ENCODE peak calls at places on chromosomes 4 and X, in four cellular contexts. B is uterus, J is GM23338, F is mammary epithelial cell. U is an unnamed sample.

GRCh38 chr4:16757080-16757521 is 141.3 kb downstream of the LDB2 start:
- DNase-seq in B (no peak), J (no peak), F (no peak), U (no peak)

GRCh38 chrX:24485323-24485722 is 20.2 kb downstream of the PDK3 start:
- DNase-seq in B (no peak), J (no peak), F (no peak), U (no peak)

GRCh38 chr4:7595883-7596535 is 161.3 kb upstream of the PSAPL1 start:
- DNase-seq in B (no peak), J (no peak), F (no peak), U (no peak)

GRCh38 chrX:14872355-14872754 is 514 bp downstream of the FANCB start:
- DNase-seq in B (no peak), J (peak), F (no peak), U (no peak)

GRCh38 chr4:159101983-159102622 is 776 bp upstream of the RAPGEF2 start:
- DNase-seq in B (no peak), J (peak), F (no peak), U (no peak)

GRCh38 chr4:156898373-156899117 is 73.1 kb downstream of the PDGFC start:
- DNase-seq in B (no peak), J (no peak), F (no peak), U (no peak)

GRCh38 chr4:48906283-48907173 is at the start of gene OCIAD2:
- DNase-seq in B (peak), J (peak), F (peak), U (peak)

GRCh38 chr4:64158648-64159326 is 250.5 kb downstream of the TECRL start:
- DNase-seq in B (no peak), J (peak), F (peak), U (peak)

GRCh38 chrX:146154191-146154590 is 336.6 kb downstream of the SLITRK2 start:
- DNase-seq in B (no peak), J (no peak), F (no peak), U (no peak)

GRCh38 chr4:53781614-53782467 is 190.6 kb upstream of the LNX1 start:
- DNase-seq in B (no peak), J (no peak), F (no peak), U (no peak)

GRCh38 chrX:134670241-134670811 is 12.1 kb upstream of the PLAC1 start:
- DNase-seq in B (no peak), J (peak), F (peak), U (peak)

GRCh38 chr4:84681488-84682274 is 98.8 kb downstream of the CDS1 start:
- DNase-seq in B (no peak), J (no peak), F (peak), U (peak)

GRCh38 chr4:158915683-158916241 is 146.9 kb downstream of the FNIP2 start:
- DNase-seq in B (no peak), J (no peak), F (no peak), U (no peak)

GRCh38 chr4:41981456-41981855 is at the start of gene DCAF4L1:
- DNase-seq in B (no peak), J (no peak), F (no peak), U (no peak)

GRCh38 chrX:47817897-47818296 is 18.8 kb upstream of the ZNF81 start:
- DNase-seq in B (no peak), J (no peak), F (no peak), U (no peak)

GRCh38 chr4:2940267-2941137 is 22.7 kb downstream of the NOP14 start:
- DNase-seq in B (no peak), J (no peak), F (no peak), U (no peak)

GRCh38 chr4:1991087-1991486 is 17.7 kb downstream of the NELFA start:
- DNase-seq in B (no peak), J (no peak), F (no peak), U (no peak)

GRCh38 chr4:157040380-157040779 is 35.6 kb upstream of the GLRB start:
- DNase-seq in B (no peak), J (no peak), F (no peak), U (no peak)

GRCh38 chrX:65643786-65644111 is 23.7 kb upstream of the MSN start:
- DNase-seq in B (no peak), J (no peak), F (peak), U (no peak)

GRCh38 chr4:70187216-70187615 is 8.3 kb upstream of the ODAM start:
- DNase-seq in B (no peak), J (no peak), F (no peak), U (no peak)

GRCh38 chr4:94939791-94940530 is 182.2 kb downstream of the BMPR1B start:
- DNase-seq in B (no peak), J (peak), F (no peak), U (peak)

GRCh38 chr4:6019316-6020263 is 1.4 kb upstream of the C4orf50 start:
- DNase-seq in B (peak), J (peak), F (no peak), U (peak)

GRCh38 chr4:8558080-8558960 is 21.9 kb upstream of the GPR78 start:
- DNase-seq in B (no peak), J (no peak), F (no peak), U (no peak)

GRCh38 chrX:120660638-120661037 is 30.8 kb upstream of the C1GALT1C1 start:
- DNase-seq in B (no peak), J (no peak), F (peak), U (no peak)

GRCh38 chrX:14936561-14936960 is 63.3 kb downstream of the MOSPD2 start:
- DNase-seq in B (peak), J (no peak), F (peak), U (peak)

GRCh38 chrX:11580789-11581188 is 84.9 kb downstream of the ARHGAP6 start:
- DNase-seq in B (no peak), J (no peak), F (no peak), U (no peak)
- H3K27ac ChIP-seq in B (peak), J (no peak), F (no peak), U (no peak)

GRCh38 chr4:82524570-82525152 is 37.1 kb downstream of the TMEM150C start:
- DNase-seq in B (no peak), J (peak), F (peak), U (no peak)

GRCh38 chr4:82525287-82525898 is 36.4 kb downstream of the TMEM150C start:
- DNase-seq in B (no peak), J (no peak), F (no peak), U (no peak)

GRCh38 chr4:82523179-82523578 is 38.6 kb downstream of the TMEM150C start:
- DNase-seq in B (no peak), J (peak), F (no peak), U (no peak)

GRCh38 chr4:82519776-82520175 is 42.0 kb downstream of the TMEM150C start:
- DNase-seq in B (no peak), J (no peak), F (peak), U (no peak)

DNA sequence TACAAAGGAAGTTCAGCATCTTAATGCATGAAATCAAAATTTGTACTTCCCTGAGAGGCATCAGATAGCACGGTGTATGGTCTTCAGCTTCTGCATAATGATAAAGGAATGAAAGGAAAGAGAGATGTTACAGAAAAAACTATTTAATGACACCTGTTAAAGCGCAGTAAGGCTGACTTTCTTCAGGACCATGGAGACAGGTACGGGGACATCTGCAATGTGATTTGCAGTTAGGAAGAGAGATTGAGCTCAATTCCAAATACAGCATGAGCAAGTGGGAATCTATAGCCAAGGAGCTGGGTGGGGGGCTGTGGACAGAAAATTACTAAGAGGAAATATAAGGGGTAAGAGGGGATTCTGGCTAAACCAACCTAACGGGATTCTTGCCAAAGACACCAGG is 39.3 kb downstream of the TMEM150C start:
- DNase-seq in B (no peak), J (peak), F (no peak), U (no peak)
- TF ChIP-seq CTCF in B (no peak), J (no peak), F (no peak), U (no peak)

GRCh38 chr4:124863039-124863545 is 150.6 kb upstream of the ANKRD50 start:
- DNase-seq in B (no peak), J (no peak), F (peak), U (no peak)
- H3K27ac ChIP-seq in B (no peak), J (no peak), F (no peak), U (no peak)

GRCh38 chr4:183624548-183624947 is 34.4 kb downstream of the RWDD4 start:
- DNase-seq in B (no peak), J (no peak), F (peak), U (peak)
- TF ChIP-seq CTCF in B (no peak), J (no peak), F (no peak), U (no peak)

GRCh38 chrX:119655125-119655524 is 37.8 kb downstream of the SEPTIN6 start:
- DNase-seq in B (peak), J (no peak), F (peak), U (peak)
- H3K27ac ChIP-seq in B (peak), J (no peak), F (no peak), U (no peak)

DNA sequence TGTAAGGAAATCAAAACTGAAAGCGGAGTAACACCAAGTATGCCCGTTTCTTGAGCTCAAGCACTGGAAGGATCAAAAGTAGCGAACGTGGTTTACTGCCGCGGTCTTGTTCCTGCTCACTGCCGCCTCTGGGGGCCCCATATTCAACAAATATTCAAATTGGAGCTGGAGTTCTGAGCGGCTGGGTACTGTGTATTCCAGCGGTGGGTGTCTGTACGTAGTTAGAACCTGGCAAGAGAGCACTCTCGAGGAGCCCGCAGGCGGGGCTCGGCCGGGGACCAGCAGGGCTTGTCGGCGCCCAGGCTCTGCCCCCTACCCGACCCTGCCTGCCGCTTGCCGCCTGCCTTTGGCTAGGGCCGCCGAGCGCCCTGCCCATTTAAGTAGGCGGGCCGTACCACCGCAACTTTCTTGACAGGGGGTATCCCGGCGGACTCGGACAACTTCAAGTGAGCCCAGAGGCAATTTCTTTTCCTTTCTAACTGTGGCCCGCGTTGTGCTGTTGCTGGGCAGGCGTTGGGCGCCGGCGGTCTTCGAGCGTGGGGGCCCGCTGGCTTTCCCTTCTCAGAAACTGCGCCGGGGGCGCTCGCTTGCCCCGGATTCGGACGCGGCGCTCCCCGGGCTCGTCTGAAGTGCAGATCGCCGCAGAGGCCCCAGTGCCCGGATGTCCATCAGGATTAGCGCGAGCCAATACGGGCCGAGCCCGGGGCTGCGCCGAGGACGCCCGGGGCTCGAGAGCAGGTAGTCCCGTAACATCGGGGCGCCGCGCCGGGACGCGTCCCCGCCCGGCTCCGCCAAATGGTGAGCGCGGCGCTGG is 71.9 kb downstream of the AFF1 start:
- DNase-seq in B (peak), J (peak), F (peak), U (peak)
- TF ChIP-seq CTCF in B (peak), J (peak), F (peak), U (peak)

DNA sequence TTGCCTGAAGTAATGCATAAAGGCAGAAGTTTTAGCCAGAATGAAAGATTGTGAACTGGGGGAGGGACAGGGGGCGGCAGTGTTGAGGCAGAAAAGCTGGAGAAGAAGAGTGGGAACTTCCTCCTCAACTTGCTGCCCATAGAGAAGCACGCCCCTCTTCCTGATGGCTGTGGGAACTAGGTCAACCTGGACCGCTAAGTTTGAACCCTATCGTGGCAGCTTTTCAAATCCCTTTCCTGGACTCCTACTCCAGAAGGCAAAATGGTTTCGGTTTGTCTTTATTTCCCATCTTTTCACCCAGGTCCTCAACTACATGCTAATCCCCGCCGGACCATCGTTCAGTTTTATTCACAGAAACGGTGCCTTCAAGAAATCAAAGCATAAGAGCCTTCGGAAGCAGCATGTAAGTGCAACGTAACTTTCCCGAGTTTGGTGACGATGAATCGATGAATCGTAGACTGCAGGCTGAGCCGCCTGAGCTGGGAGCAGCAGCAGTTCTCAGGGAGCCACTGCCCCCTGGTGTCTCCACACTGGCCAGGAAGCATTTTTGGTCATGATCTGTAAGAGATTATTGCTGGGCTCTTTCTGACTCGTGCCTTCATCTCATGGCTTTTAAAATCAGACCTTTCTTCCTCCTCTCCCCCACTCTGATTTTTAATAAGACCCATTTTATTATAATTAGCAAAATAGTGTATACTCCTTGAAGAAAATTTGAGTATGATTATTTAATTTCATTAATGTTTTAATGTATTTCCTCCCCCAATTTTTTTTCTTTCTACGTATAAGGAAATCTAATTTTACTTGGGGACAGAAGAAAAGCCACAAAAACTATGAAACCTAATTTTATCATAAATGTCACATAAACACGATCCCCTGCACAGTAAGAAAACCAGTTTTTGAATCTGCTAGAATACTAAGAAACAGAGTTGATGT is 21.4 kb downstream of the SPINK2 start:
- DNase-seq in B (peak), J (peak), F (peak), U (peak)
- H3K27ac ChIP-seq in B (peak), J (no peak), F (no peak), U (peak)

GRCh38 chrX:52874661-52875060 is 6.8 kb upstream of the XAGE3 start:
- DNase-seq in B (no peak), J (no peak), F (no peak), U (no peak)
- TF ChIP-seq CTCF in B (no peak), J (no peak), F (no peak), U (no peak)

DNA sequence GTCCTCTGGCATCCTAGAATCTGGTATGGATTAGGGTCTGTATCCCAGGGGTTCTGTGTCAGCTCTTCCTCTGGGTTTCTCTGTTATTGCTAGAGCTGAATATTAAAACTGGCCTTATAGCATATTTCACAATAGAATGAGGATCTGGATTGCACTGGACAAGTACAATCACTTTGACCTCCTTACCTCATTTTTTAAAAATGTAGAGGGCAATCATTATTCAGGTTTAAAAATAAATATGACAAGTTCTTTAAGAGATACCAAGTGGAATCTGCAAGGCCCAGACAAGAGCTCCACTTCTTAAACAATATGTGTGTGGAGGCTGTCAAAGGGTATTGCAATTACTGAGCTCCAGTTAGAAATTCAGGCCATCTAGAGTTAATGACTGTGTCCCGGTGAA is 1.4 kb downstream of the PALLD start:
- DNase-seq in B (no peak), J (no peak), F (no peak), U (no peak)
- H3K27ac ChIP-seq in B (no peak), J (no peak), F (no peak), U (no peak)

U was measured in RWPE1.